ENCODE peak calls at places on chromosome 1, in five cellular contexts. One of them, this sample, is unnamed.

GRCh38 chr1:35557118-35557610 is at the start of gene KIAA0319L:
- DNase-seq in NCI-H1092: peak; percentile 84
- DNase-seq in stimulated activated CD8-positive, alpha-beta memory T cell treated with anti-CD3 and anti-CD28 coated beads, Interleukin-4, amount 100 ng/mL, for 24 hours: no peak
- DNase-seq in occipital lobe: peak; percentile 93
- DNase-seq in activated T-helper 1 cell treated with anti-CD3 and anti-CD28 coated beads, Interleukin-12 subunit alpha, Interleukin-12 subunit beta, Interleukin-2, Interleukin-4 antibody, amounts not matched to agents 30 ng/mL and 10 ng/mL and 1 ng/mL, durations not matched to agents 14 hours and 24 hours and 36 hours: no peak
- DNase-seq in this sample: no peak

GRCh38 chr1:115680730-115681111 is 39.0 kb downstream of the VANGL1 start:
- DNase-seq in NCI-H1092: no peak
- DNase-seq in stimulated activated CD8-positive, alpha-beta memory T cell treated with anti-CD3 and anti-CD28 coated beads, Interleukin-4, amount 100 ng/mL, for 24 hours: no peak
- DNase-seq in occipital lobe: no peak
- DNase-seq in activated T-helper 1 cell treated with anti-CD3 and anti-CD28 coated beads, Interleukin-12 subunit alpha, Interleukin-12 subunit beta, Interleukin-2, Interleukin-4 antibody, amounts not matched to agents 30 ng/mL and 10 ng/mL and 1 ng/mL, durations not matched to agents 14 hours and 24 hours and 36 hours: no peak
- DNase-seq in this sample: no peak

GRCh38 chr1:108079550-108079949 is 114.6 kb upstream of the VAV3 start:
- DNase-seq in NCI-H1092: no peak
- DNase-seq in stimulated activated CD8-positive, alpha-beta memory T cell treated with anti-CD3 and anti-CD28 coated beads, Interleukin-4, amount 100 ng/mL, for 24 hours: peak; percentile 16
- DNase-seq in occipital lobe: no peak
- DNase-seq in activated T-helper 1 cell treated with anti-CD3 and anti-CD28 coated beads, Interleukin-12 subunit alpha, Interleukin-12 subunit beta, Interleukin-2, Interleukin-4 antibody, amounts not matched to agents 30 ng/mL and 10 ng/mL and 1 ng/mL, durations not matched to agents 14 hours and 24 hours and 36 hours: peak; percentile 24
- DNase-seq in this sample: no peak

GRCh38 chr1:212179394-212180076 is 105.7 kb upstream of the PPP2R5A start:
- DNase-seq in NCI-H1092: no peak
- DNase-seq in stimulated activated CD8-positive, alpha-beta memory T cell treated with anti-CD3 and anti-CD28 coated beads, Interleukin-4, amount 100 ng/mL, for 24 hours: no peak
- DNase-seq in occipital lobe: no peak
- DNase-seq in activated T-helper 1 cell treated with anti-CD3 and anti-CD28 coated beads, Interleukin-12 subunit alpha, Interleukin-12 subunit beta, Interleukin-2, Interleukin-4 antibody, amounts not matched to agents 30 ng/mL and 10 ng/mL and 1 ng/mL, durations not matched to agents 14 hours and 24 hours and 36 hours: no peak
- DNase-seq in this sample: no peak

GRCh38 chr1:74480068-74480467 is 32.3 kb downstream of the LRRC53 start:
- DNase-seq in NCI-H1092: no peak
- DNase-seq in stimulated activated CD8-positive, alpha-beta memory T cell treated with anti-CD3 and anti-CD28 coated beads, Interleukin-4, amount 100 ng/mL, for 24 hours: no peak
- DNase-seq in occipital lobe: no peak
- DNase-seq in activated T-helper 1 cell treated with anti-CD3 and anti-CD28 coated beads, Interleukin-12 subunit alpha, Interleukin-12 subunit beta, Interleukin-2, Interleukin-4 antibody, amounts not matched to agents 30 ng/mL and 10 ng/mL and 1 ng/mL, durations not matched to agents 14 hours and 24 hours and 36 hours: no peak
- DNase-seq in this sample: no peak

GRCh38 chr1:29453502-29454240 is 217.3 kb downstream of the PTPRU start:
- DNase-seq in NCI-H1092: no peak
- DNase-seq in stimulated activated CD8-positive, alpha-beta memory T cell treated with anti-CD3 and anti-CD28 coated beads, Interleukin-4, amount 100 ng/mL, for 24 hours: no peak
- DNase-seq in occipital lobe: no peak
- DNase-seq in activated T-helper 1 cell treated with anti-CD3 and anti-CD28 coated beads, Interleukin-12 subunit alpha, Interleukin-12 subunit beta, Interleukin-2, Interleukin-4 antibody, amounts not matched to agents 30 ng/mL and 10 ng/mL and 1 ng/mL, durations not matched to agents 14 hours and 24 hours and 36 hours: no peak
- DNase-seq in this sample: no peak

GRCh38 chr1:199753513-199753912 is 274.0 kb upstream of the NR5A2 start:
- DNase-seq in NCI-H1092: no peak
- DNase-seq in stimulated activated CD8-positive, alpha-beta memory T cell treated with anti-CD3 and anti-CD28 coated beads, Interleukin-4, amount 100 ng/mL, for 24 hours: no peak
- DNase-seq in occipital lobe: no peak
- DNase-seq in activated T-helper 1 cell treated with anti-CD3 and anti-CD28 coated beads, Interleukin-12 subunit alpha, Interleukin-12 subunit beta, Interleukin-2, Interleukin-4 antibody, amounts not matched to agents 30 ng/mL and 10 ng/mL and 1 ng/mL, durations not matched to agents 14 hours and 24 hours and 36 hours: no peak
- DNase-seq in this sample: no peak

GRCh38 chr1:30146448-30146847 is 576.9 kb downstream of the MATN1 start:
- DNase-seq in NCI-H1092: no peak
- DNase-seq in stimulated activated CD8-positive, alpha-beta memory T cell treated with anti-CD3 and anti-CD28 coated beads, Interleukin-4, amount 100 ng/mL, for 24 hours: no peak
- DNase-seq in occipital lobe: no peak
- DNase-seq in activated T-helper 1 cell treated with anti-CD3 and anti-CD28 coated beads, Interleukin-12 subunit alpha, Interleukin-12 subunit beta, Interleukin-2, Interleukin-4 antibody, amounts not matched to agents 30 ng/mL and 10 ng/mL and 1 ng/mL, durations not matched to agents 14 hours and 24 hours and 36 hours: no peak
- DNase-seq in this sample: no peak

GRCh38 chr1:109919271-109919670 is 8.6 kb downstream of the CSF1 start:
- DNase-seq in NCI-H1092: no peak
- DNase-seq in stimulated activated CD8-positive, alpha-beta memory T cell treated with anti-CD3 and anti-CD28 coated beads, Interleukin-4, amount 100 ng/mL, for 24 hours: no peak
- DNase-seq in occipital lobe: no peak
- DNase-seq in activated T-helper 1 cell treated with anti-CD3 and anti-CD28 coated beads, Interleukin-12 subunit alpha, Interleukin-12 subunit beta, Interleukin-2, Interleukin-4 antibody, amounts not matched to agents 30 ng/mL and 10 ng/mL and 1 ng/mL, durations not matched to agents 14 hours and 24 hours and 36 hours: no peak
- DNase-seq in this sample: no peak

GRCh38 chr1:112524251-112524650 is 15.5 kb downstream of the WNT2B start:
- DNase-seq in NCI-H1092: no peak
- DNase-seq in stimulated activated CD8-positive, alpha-beta memory T cell treated with anti-CD3 and anti-CD28 coated beads, Interleukin-4, amount 100 ng/mL, for 24 hours: no peak
- DNase-seq in occipital lobe: no peak
- DNase-seq in activated T-helper 1 cell treated with anti-CD3 and anti-CD28 coated beads, Interleukin-12 subunit alpha, Interleukin-12 subunit beta, Interleukin-2, Interleukin-4 antibody, amounts not matched to agents 30 ng/mL and 10 ng/mL and 1 ng/mL, durations not matched to agents 14 hours and 24 hours and 36 hours: no peak
- DNase-seq in this sample: no peak

GRCh38 chr1:156490401-156491032 is 10.1 kb downstream of the MEF2D start:
- DNase-seq in NCI-H1092: no peak
- DNase-seq in stimulated activated CD8-positive, alpha-beta memory T cell treated with anti-CD3 and anti-CD28 coated beads, Interleukin-4, amount 100 ng/mL, for 24 hours: no peak
- DNase-seq in occipital lobe: no peak
- DNase-seq in activated T-helper 1 cell treated with anti-CD3 and anti-CD28 coated beads, Interleukin-12 subunit alpha, Interleukin-12 subunit beta, Interleukin-2, Interleukin-4 antibody, amounts not matched to agents 30 ng/mL and 10 ng/mL and 1 ng/mL, durations not matched to agents 14 hours and 24 hours and 36 hours: no peak
- DNase-seq in this sample: no peak

GRCh38 chr1:77652179-77652745 is 30.2 kb downstream of the ZZZ3 start:
- DNase-seq in NCI-H1092: no peak
- DNase-seq in stimulated activated CD8-positive, alpha-beta memory T cell treated with anti-CD3 and anti-CD28 coated beads, Interleukin-4, amount 100 ng/mL, for 24 hours: no peak
- DNase-seq in occipital lobe: no peak
- DNase-seq in activated T-helper 1 cell treated with anti-CD3 and anti-CD28 coated beads, Interleukin-12 subunit alpha, Interleukin-12 subunit beta, Interleukin-2, Interleukin-4 antibody, amounts not matched to agents 30 ng/mL and 10 ng/mL and 1 ng/mL, durations not matched to agents 14 hours and 24 hours and 36 hours: no peak
- DNase-seq in this sample: no peak

GRCh38 chr1:30038134-30039025 is 685.0 kb downstream of the MATN1 start:
- DNase-seq in NCI-H1092: no peak
- DNase-seq in stimulated activated CD8-positive, alpha-beta memory T cell treated with anti-CD3 and anti-CD28 coated beads, Interleukin-4, amount 100 ng/mL, for 24 hours: no peak
- DNase-seq in occipital lobe: no peak
- DNase-seq in activated T-helper 1 cell treated with anti-CD3 and anti-CD28 coated beads, Interleukin-12 subunit alpha, Interleukin-12 subunit beta, Interleukin-2, Interleukin-4 antibody, amounts not matched to agents 30 ng/mL and 10 ng/mL and 1 ng/mL, durations not matched to agents 14 hours and 24 hours and 36 hours: no peak
- DNase-seq in this sample: no peak

GRCh38 chr1:201552941-201553341 is 14.0 kb downstream of the NAV1 start:
- DNase-seq in NCI-H1092: no peak
- DNase-seq in stimulated activated CD8-positive, alpha-beta memory T cell treated with anti-CD3 and anti-CD28 coated beads, Interleukin-4, amount 100 ng/mL, for 24 hours: no peak
- DNase-seq in occipital lobe: no peak
- DNase-seq in activated T-helper 1 cell treated with anti-CD3 and anti-CD28 coated beads, Interleukin-12 subunit alpha, Interleukin-12 subunit beta, Interleukin-2, Interleukin-4 antibody, amounts not matched to agents 30 ng/mL and 10 ng/mL and 1 ng/mL, durations not matched to agents 14 hours and 24 hours and 36 hours: no peak
- DNase-seq in this sample: no peak

GRCh38 chr1:100036718-100037664 is 67.2 kb downstream of the SLC35A3 start:
- DNase-seq in NCI-H1092: no peak
- DNase-seq in stimulated activated CD8-positive, alpha-beta memory T cell treated with anti-CD3 and anti-CD28 coated beads, Interleukin-4, amount 100 ng/mL, for 24 hours: no peak
- DNase-seq in occipital lobe: no peak
- DNase-seq in activated T-helper 1 cell treated with anti-CD3 and anti-CD28 coated beads, Interleukin-12 subunit alpha, Interleukin-12 subunit beta, Interleukin-2, Interleukin-4 antibody, amounts not matched to agents 30 ng/mL and 10 ng/mL and 1 ng/mL, durations not matched to agents 14 hours and 24 hours and 36 hours: no peak
- DNase-seq in this sample: no peak

GRCh38 chr1:80248886-80249285 is 1242.4 kb upstream of the ADGRL4 start:
- DNase-seq in NCI-H1092: no peak
- DNase-seq in stimulated activated CD8-positive, alpha-beta memory T cell treated with anti-CD3 and anti-CD28 coated beads, Interleukin-4, amount 100 ng/mL, for 24 hours: no peak
- DNase-seq in occipital lobe: no peak
- DNase-seq in activated T-helper 1 cell treated with anti-CD3 and anti-CD28 coated beads, Interleukin-12 subunit alpha, Interleukin-12 subunit beta, Interleukin-2, Interleukin-4 antibody, amounts not matched to agents 30 ng/mL and 10 ng/mL and 1 ng/mL, durations not matched to agents 14 hours and 24 hours and 36 hours: no peak
- DNase-seq in this sample: no peak

GRCh38 chr1:3340548-3341235 is 113.8 kb upstream of the ARHGEF16 start:
- DNase-seq in NCI-H1092: no peak
- DNase-seq in stimulated activated CD8-positive, alpha-beta memory T cell treated with anti-CD3 and anti-CD28 coated beads, Interleukin-4, amount 100 ng/mL, for 24 hours: no peak
- DNase-seq in occipital lobe: no peak
- DNase-seq in activated T-helper 1 cell treated with anti-CD3 and anti-CD28 coated beads, Interleukin-12 subunit alpha, Interleukin-12 subunit beta, Interleukin-2, Interleukin-4 antibody, amounts not matched to agents 30 ng/mL and 10 ng/mL and 1 ng/mL, durations not matched to agents 14 hours and 24 hours and 36 hours: no peak
- DNase-seq in this sample: no peak

GRCh38 chr1:18353528-18353927 is 127.2 kb upstream of the KLHDC7A start:
- DNase-seq in NCI-H1092: no peak
- DNase-seq in stimulated activated CD8-positive, alpha-beta memory T cell treated with anti-CD3 and anti-CD28 coated beads, Interleukin-4, amount 100 ng/mL, for 24 hours: no peak
- DNase-seq in occipital lobe: no peak
- DNase-seq in activated T-helper 1 cell treated with anti-CD3 and anti-CD28 coated beads, Interleukin-12 subunit alpha, Interleukin-12 subunit beta, Interleukin-2, Interleukin-4 antibody, amounts not matched to agents 30 ng/mL and 10 ng/mL and 1 ng/mL, durations not matched to agents 14 hours and 24 hours and 36 hours: no peak
- DNase-seq in this sample: no peak

GRCh38 chr1:206878456-206878855 is 13.0 kb downstream of the IL20 start:
- DNase-seq in NCI-H1092: no peak
- DNase-seq in stimulated activated CD8-positive, alpha-beta memory T cell treated with anti-CD3 and anti-CD28 coated beads, Interleukin-4, amount 100 ng/mL, for 24 hours: no peak
- DNase-seq in occipital lobe: no peak
- DNase-seq in activated T-helper 1 cell treated with anti-CD3 and anti-CD28 coated beads, Interleukin-12 subunit alpha, Interleukin-12 subunit beta, Interleukin-2, Interleukin-4 antibody, amounts not matched to agents 30 ng/mL and 10 ng/mL and 1 ng/mL, durations not matched to agents 14 hours and 24 hours and 36 hours: no peak
- DNase-seq in this sample: no peak

GRCh38 chr1:31708324-31708723 is 4.5 kb upstream of the COL16A1 start:
- DNase-seq in NCI-H1092: no peak
- DNase-seq in stimulated activated CD8-positive, alpha-beta memory T cell treated with anti-CD3 and anti-CD28 coated beads, Interleukin-4, amount 100 ng/mL, for 24 hours: no peak
- DNase-seq in occipital lobe: no peak
- DNase-seq in activated T-helper 1 cell treated with anti-CD3 and anti-CD28 coated beads, Interleukin-12 subunit alpha, Interleukin-12 subunit beta, Interleukin-2, Interleukin-4 antibody, amounts not matched to agents 30 ng/mL and 10 ng/mL and 1 ng/mL, durations not matched to agents 14 hours and 24 hours and 36 hours: no peak
- DNase-seq in this sample: no peak

GRCh38 chr1:62997849-62998248 is 213.9 kb downstream of the ATG4C start:
- DNase-seq in NCI-H1092: no peak
- DNase-seq in stimulated activated CD8-positive, alpha-beta memory T cell treated with anti-CD3 and anti-CD28 coated beads, Interleukin-4, amount 100 ng/mL, for 24 hours: no peak
- DNase-seq in occipital lobe: no peak
- DNase-seq in activated T-helper 1 cell treated with anti-CD3 and anti-CD28 coated beads, Interleukin-12 subunit alpha, Interleukin-12 subunit beta, Interleukin-2, Interleukin-4 antibody, amounts not matched to agents 30 ng/mL and 10 ng/mL and 1 ng/mL, durations not matched to agents 14 hours and 24 hours and 36 hours: no peak
- DNase-seq in this sample: no peak

GRCh38 chr1:160911441-160911840 is 26.5 kb upstream of the ITLN1 start:
- DNase-seq in NCI-H1092: no peak
- DNase-seq in stimulated activated CD8-positive, alpha-beta memory T cell treated with anti-CD3 and anti-CD28 coated beads, Interleukin-4, amount 100 ng/mL, for 24 hours: no peak
- DNase-seq in occipital lobe: no peak
- DNase-seq in activated T-helper 1 cell treated with anti-CD3 and anti-CD28 coated beads, Interleukin-12 subunit alpha, Interleukin-12 subunit beta, Interleukin-2, Interleukin-4 antibody, amounts not matched to agents 30 ng/mL and 10 ng/mL and 1 ng/mL, durations not matched to agents 14 hours and 24 hours and 36 hours: no peak
- DNase-seq in this sample: no peak

GRCh38 chr1:28066393-28067154 is 21.8 kb downstream of the EYA3 start:
- DNase-seq in NCI-H1092: no peak
- DNase-seq in stimulated activated CD8-positive, alpha-beta memory T cell treated with anti-CD3 and anti-CD28 coated beads, Interleukin-4, amount 100 ng/mL, for 24 hours: no peak
- DNase-seq in occipital lobe: no peak
- DNase-seq in activated T-helper 1 cell treated with anti-CD3 and anti-CD28 coated beads, Interleukin-12 subunit alpha, Interleukin-12 subunit beta, Interleukin-2, Interleukin-4 antibody, amounts not matched to agents 30 ng/mL and 10 ng/mL and 1 ng/mL, durations not matched to agents 14 hours and 24 hours and 36 hours: no peak
- DNase-seq in this sample: no peak

GRCh38 chr1:77413541-77414335 is 131.9 kb downstream of the AK5 start:
- DNase-seq in NCI-H1092: no peak
- DNase-seq in stimulated activated CD8-positive, alpha-beta memory T cell treated with anti-CD3 and anti-CD28 coated beads, Interleukin-4, amount 100 ng/mL, for 24 hours: no peak
- DNase-seq in occipital lobe: no peak
- DNase-seq in activated T-helper 1 cell treated with anti-CD3 and anti-CD28 coated beads, Interleukin-12 subunit alpha, Interleukin-12 subunit beta, Interleukin-2, Interleukin-4 antibody, amounts not matched to agents 30 ng/mL and 10 ng/mL and 1 ng/mL, durations not matched to agents 14 hours and 24 hours and 36 hours: no peak
- DNase-seq in this sample: no peak

GRCh38 chr1:100928128-100928527 is 32.2 kb downstream of the SLC30A7 start:
- DNase-seq in NCI-H1092: no peak
- DNase-seq in stimulated activated CD8-positive, alpha-beta memory T cell treated with anti-CD3 and anti-CD28 coated beads, Interleukin-4, amount 100 ng/mL, for 24 hours: no peak
- DNase-seq in occipital lobe: no peak
- DNase-seq in activated T-helper 1 cell treated with anti-CD3 and anti-CD28 coated beads, Interleukin-12 subunit alpha, Interleukin-12 subunit beta, Interleukin-2, Interleukin-4 antibody, amounts not matched to agents 30 ng/mL and 10 ng/mL and 1 ng/mL, durations not matched to agents 14 hours and 24 hours and 36 hours: no peak
- DNase-seq in this sample: no peak

GRCh38 chr1:43255438-43256210 is 14.2 kb upstream of the TMEM125 start:
- DNase-seq in NCI-H1092: no peak
- DNase-seq in stimulated activated CD8-positive, alpha-beta memory T cell treated with anti-CD3 and anti-CD28 coated beads, Interleukin-4, amount 100 ng/mL, for 24 hours: no peak
- DNase-seq in occipital lobe: no peak
- DNase-seq in activated T-helper 1 cell treated with anti-CD3 and anti-CD28 coated beads, Interleukin-12 subunit alpha, Interleukin-12 subunit beta, Interleukin-2, Interleukin-4 antibody, amounts not matched to agents 30 ng/mL and 10 ng/mL and 1 ng/mL, durations not matched to agents 14 hours and 24 hours and 36 hours: no peak
- DNase-seq in this sample: no peak

GRCh38 chr1:115877511-115877910 is 36.6 kb upstream of the NHLH2 start:
- DNase-seq in NCI-H1092: no peak
- DNase-seq in stimulated activated CD8-positive, alpha-beta memory T cell treated with anti-CD3 and anti-CD28 coated beads, Interleukin-4, amount 100 ng/mL, for 24 hours: no peak
- DNase-seq in occipital lobe: no peak
- DNase-seq in activated T-helper 1 cell treated with anti-CD3 and anti-CD28 coated beads, Interleukin-12 subunit alpha, Interleukin-12 subunit beta, Interleukin-2, Interleukin-4 antibody, amounts not matched to agents 30 ng/mL and 10 ng/mL and 1 ng/mL, durations not matched to agents 14 hours and 24 hours and 36 hours: no peak
- DNase-seq in this sample: no peak

GRCh38 chr1:181119076-181119989 is 30.8 kb downstream of the IER5 start:
- DNase-seq in NCI-H1092: no peak
- DNase-seq in stimulated activated CD8-positive, alpha-beta memory T cell treated with anti-CD3 and anti-CD28 coated beads, Interleukin-4, amount 100 ng/mL, for 24 hours: no peak
- DNase-seq in occipital lobe: peak; percentile 36
- DNase-seq in activated T-helper 1 cell treated with anti-CD3 and anti-CD28 coated beads, Interleukin-12 subunit alpha, Interleukin-12 subunit beta, Interleukin-2, Interleukin-4 antibody, amounts not matched to agents 30 ng/mL and 10 ng/mL and 1 ng/mL, durations not matched to agents 14 hours and 24 hours and 36 hours: no peak
- DNase-seq in this sample: no peak

GRCh38 chr1:5220421-5220820 is 566.0 kb downstream of the AJAP1 start:
- DNase-seq in NCI-H1092: no peak
- DNase-seq in stimulated activated CD8-positive, alpha-beta memory T cell treated with anti-CD3 and anti-CD28 coated beads, Interleukin-4, amount 100 ng/mL, for 24 hours: no peak
- DNase-seq in occipital lobe: no peak
- DNase-seq in activated T-helper 1 cell treated with anti-CD3 and anti-CD28 coated beads, Interleukin-12 subunit alpha, Interleukin-12 subunit beta, Interleukin-2, Interleukin-4 antibody, amounts not matched to agents 30 ng/mL and 10 ng/mL and 1 ng/mL, durations not matched to agents 14 hours and 24 hours and 36 hours: no peak
- DNase-seq in this sample: no peak

GRCh38 chr1:170711682-170712081 is 47.8 kb downstream of the PRRX1 start:
- DNase-seq in NCI-H1092: no peak
- DNase-seq in stimulated activated CD8-positive, alpha-beta memory T cell treated with anti-CD3 and anti-CD28 coated beads, Interleukin-4, amount 100 ng/mL, for 24 hours: no peak
- DNase-seq in occipital lobe: no peak
- DNase-seq in activated T-helper 1 cell treated with anti-CD3 and anti-CD28 coated beads, Interleukin-12 subunit alpha, Interleukin-12 subunit beta, Interleukin-2, Interleukin-4 antibody, amounts not matched to agents 30 ng/mL and 10 ng/mL and 1 ng/mL, durations not matched to agents 14 hours and 24 hours and 36 hours: no peak
- DNase-seq in this sample: no peak

GRCh38 chr1:41296476-41296875 is 54.4 kb upstream of the SCMH1 start:
- DNase-seq in NCI-H1092: no peak
- DNase-seq in stimulated activated CD8-positive, alpha-beta memory T cell treated with anti-CD3 and anti-CD28 coated beads, Interleukin-4, amount 100 ng/mL, for 24 hours: no peak
- DNase-seq in occipital lobe: no peak
- DNase-seq in activated T-helper 1 cell treated with anti-CD3 and anti-CD28 coated beads, Interleukin-12 subunit alpha, Interleukin-12 subunit beta, Interleukin-2, Interleukin-4 antibody, amounts not matched to agents 30 ng/mL and 10 ng/mL and 1 ng/mL, durations not matched to agents 14 hours and 24 hours and 36 hours: no peak
- DNase-seq in this sample: no peak

GRCh38 chr1:174693085-174693484 is 245.3 kb downstream of the GPR52 start:
- DNase-seq in NCI-H1092: no peak
- DNase-seq in stimulated activated CD8-positive, alpha-beta memory T cell treated with anti-CD3 and anti-CD28 coated beads, Interleukin-4, amount 100 ng/mL, for 24 hours: no peak
- DNase-seq in occipital lobe: no peak
- DNase-seq in activated T-helper 1 cell treated with anti-CD3 and anti-CD28 coated beads, Interleukin-12 subunit alpha, Interleukin-12 subunit beta, Interleukin-2, Interleukin-4 antibody, amounts not matched to agents 30 ng/mL and 10 ng/mL and 1 ng/mL, durations not matched to agents 14 hours and 24 hours and 36 hours: no peak
- DNase-seq in this sample: no peak

GRCh38 chr1:185045793-185046441 is 559 bp downstream of the RNF2 start:
- DNase-seq in NCI-H1092: peak; percentile 62
- DNase-seq in stimulated activated CD8-positive, alpha-beta memory T cell treated with anti-CD3 and anti-CD28 coated beads, Interleukin-4, amount 100 ng/mL, for 24 hours: peak; percentile 4
- DNase-seq in occipital lobe: no peak
- DNase-seq in activated T-helper 1 cell treated with anti-CD3 and anti-CD28 coated beads, Interleukin-12 subunit alpha, Interleukin-12 subunit beta, Interleukin-2, Interleukin-4 antibody, amounts not matched to agents 30 ng/mL and 10 ng/mL and 1 ng/mL, durations not matched to agents 14 hours and 24 hours and 36 hours: peak; percentile 21
- DNase-seq in this sample: peak; percentile 17